ENCODE peak calls at places on chromosomes 7 and 10, in eight cellular contexts. P is GM03348; W is RCC 7860; G is cardiac muscle cell; L is NCI-H1105; T is fibroblast of pulmonary artery; U is central memory CD8-positive, alpha-beta T cell; E is Ammon's horn. C is an unnamed sample.

GRCh38 chr10:3401491-3401938 is 228.9 kb upstream of the PITRM1 start:
- DNase-seq in P (peak), W (peak), G (peak), L (no peak), T (peak), U (no peak), E (no peak), C (no peak)

GRCh38 chr7:72336887-72337821 is 75.0 kb downstream of the CALN1 start:
- DNase-seq in P (no peak), W (no peak), G (no peak), L (no peak), T (no peak), U (no peak), E (peak), C (no peak)

GRCh38 chr7:95908499-95908898 is 136.1 kb downstream of the DYNC1I1 start:
- DNase-seq in P (no peak), W (no peak), G (no peak), L (no peak), T (no peak), U (no peak), E (no peak), C (no peak)

GRCh38 chr7:134886353-134887057 is 99.8 kb upstream of the AGBL3 start:
- DNase-seq in P (peak), W (peak), G (peak), L (peak), T (peak), U (no peak), E (no peak), C (no peak)

GRCh38 chr7:1111156-1111555 is 23.2 kb downstream of the GPER1 start:
- DNase-seq in P (no peak), W (no peak), G (no peak), L (no peak), T (no peak), U (no peak), E (no peak), C (no peak)

GRCh38 chr10:102449321-102450123 is 1.8 kb downstream of the C10orf95 start:
- DNase-seq in P (no peak), W (peak), G (peak), L (peak), T (peak), U (peak), E (peak), C (no peak)

GRCh38 chr7:19964198-19964597 is 190.8 kb upstream of the TMEM196 start:
- DNase-seq in P (peak), W (peak), G (peak), L (no peak), T (peak), U (no peak), E (peak), C (no peak)

GRCh38 chr10:74047304-74047703 is 49.4 kb downstream of the VCL start:
- DNase-seq in P (peak), W (no peak), G (peak), L (no peak), T (peak), U (no peak), E (no peak), C (no peak)

GRCh38 chr10:110221721-110222261 is 14.4 kb downstream of the MXI1 start:
- DNase-seq in P (peak), W (peak), G (peak), L (peak), T (peak), U (no peak), E (peak), C (peak)

GRCh38 chr10:132375795-132376297 is 21.2 kb upstream of the PWWP2B start:
- DNase-seq in P (no peak), W (no peak), G (no peak), L (no peak), T (no peak), U (no peak), E (no peak), C (no peak)

GRCh38 chr7:44959956-44960640 is 18.7 kb downstream of the MYO1G start:
- DNase-seq in P (no peak), W (no peak), G (no peak), L (no peak), T (no peak), U (no peak), E (no peak), C (no peak)

GRCh38 chr10:117432866-117433265 is 57.6 kb upstream of the PDZD8 start:
- DNase-seq in P (no peak), W (no peak), G (no peak), L (no peak), T (no peak), U (no peak), E (no peak), C (no peak)

GRCh38 chr10:49419005-49419404 is 23.1 kb upstream of the DRGX start:
- DNase-seq in P (no peak), W (no peak), G (no peak), L (no peak), T (no peak), U (no peak), E (no peak), C (no peak)

GRCh38 chr10:123582084-123582989 is 83.8 kb upstream of the GPR26 start:
- DNase-seq in P (peak), W (peak), G (peak), L (peak), T (peak), U (peak), E (peak), C (peak)

GRCh38 chr10:100710151-100710871 is 35.1 kb upstream of the PAX2 start:
- DNase-seq in P (no peak), W (no peak), G (peak), L (peak), T (no peak), U (no peak), E (no peak), C (no peak)

GRCh38 chr10:122012731-122013130 is 23.8 kb downstream of the TACC2 start:
- DNase-seq in P (no peak), W (no peak), G (no peak), L (no peak), T (no peak), U (no peak), E (no peak), C (no peak)

GRCh38 chr7:7554021-7554432 is 12.7 kb upstream of the MIOS start:
- DNase-seq in P (peak), W (no peak), G (peak), L (peak), T (peak), U (no peak), E (no peak), C (no peak)

GRCh38 chr10:102650655-102651454 is 6.6 kb downstream of the TRIM8 start:
- DNase-seq in P (no peak), W (no peak), G (no peak), L (no peak), T (no peak), U (no peak), E (peak), C (no peak)

GRCh38 chr10:3068201-3068967 is 1.0 kb downstream of the PFKP start:
- DNase-seq in P (peak), W (peak), G (peak), L (no peak), T (peak), U (no peak), E (no peak), C (no peak)

GRCh38 chr10:25682203-25682950 is 251.7 kb upstream of the MYO3A start:
- DNase-seq in P (peak), W (no peak), G (peak), L (no peak), T (peak), U (no peak), E (peak), C (no peak)

GRCh38 chr10:32000937-32001336 is 55.3 kb downstream of the KIF5B start:
- DNase-seq in P (peak), W (peak), G (peak), L (no peak), T (peak), U (no peak), E (no peak), C (no peak)

GRCh38 chr10:22554481-22555182 is 159.7 kb downstream of the PIP4K2A start:
- DNase-seq in P (peak), W (no peak), G (peak), L (no peak), T (peak), U (no peak), E (peak), C (no peak)

GRCh38 chr7:25856056-25856780 is 295.8 kb upstream of the NFE2L3 start:
- DNase-seq in P (no peak), W (no peak), G (no peak), L (peak), T (no peak), U (no peak), E (no peak), C (no peak)

C was measured in GOT3.